ENCODE peak calls at places on chromosomes 6 and 20, in six cellular contexts. N is left lung, H is sigmoid colon, P is lower lobe of right lung, M is transverse colon, I is breast epithelium. S is an unnamed sample. For H3K9me3, the result is how much of the 10 kb centered on the place peaks cover.

GRCh38 chr20:4613718-4614620 is 107.7 kb upstream of the PRND start:
- DNase-seq in N (peak), H (no peak), P (no peak), M (peak), I (peak), S (peak)

GRCh38 chr6:84546427-84546914 is 217.9 kb downstream of the TBX18 start:
- DNase-seq in N (no peak), H (no peak), P (no peak), M (no peak), I (no peak), S (no peak)

GRCh38 chr6:45677381-45677992 is 299.8 kb upstream of the SUPT3H start:
- DNase-seq in N (no peak), H (no peak), P (no peak), M (peak), I (no peak), S (peak)

GRCh38 chr6:40344566-40345185 is 242.5 kb downstream of the LRFN2 start:
- DNase-seq in N (no peak), H (peak), P (no peak), M (no peak), I (peak), S (no peak)

GRCh38 chr6:98842489-98843180 is 8.3 kb downstream of the POU3F2 start:
- DNase-seq in N (no peak), H (peak), P (no peak), M (no peak), I (no peak), S (no peak)

GRCh38 chr6:32941412-32941784 is 570 bp upstream of the HLA-DMB start:
- DNase-seq in N (no peak), H (no peak), P (no peak), M (peak), I (no peak), S (no peak)

GRCh38 chr6:138689849-138690248 is 83.7 kb upstream of the CCDC28A start:
- DNase-seq in N (no peak), H (no peak), P (no peak), M (no peak), I (peak), S (no peak)

GRCh38 chr6:11755725-11756124 is 22.9 kb downstream of the ADTRP start:
- DNase-seq in N (no peak), H (no peak), P (no peak), M (no peak), I (no peak), S (no peak)

GRCh38 chr6:9405369-9405768 is 970.0 kb upstream of the SLC35B3 start:
- DNase-seq in N (no peak), H (no peak), P (no peak), M (no peak), I (no peak), S (no peak)

GRCh38 chr20:40640667-40641066 is 48.4 kb downstream of the MAFB start:
- DNase-seq in N (no peak), H (no peak), P (no peak), M (no peak), I (no peak), S (no peak)

GRCh38 chr6:24720131-24720603 is 1.2 kb upstream of the C6orf62 start:
- DNase-seq in N (peak), H (peak), P (peak), M (peak), I (peak), S (peak)

GRCh38 chr6:44058617-44059358 is 68.5 kb downstream of the MRPL14 start:
- DNase-seq in N (peak), H (peak), P (peak), M (peak), I (peak), S (peak)

GRCh38 chr6:42049116-42049809 is 1.1 kb upstream of the TAF8 start:
- DNase-seq in N (no peak), H (peak), P (no peak), M (no peak), I (peak), S (no peak)

GRCh38 chr6:2865270-2866182 is 23.9 kb upstream of the SERPINB1 start:
- DNase-seq in N (no peak), H (no peak), P (no peak), M (no peak), I (no peak), S (no peak)

GRCh38 chr6:73832313-73832712 is 136.3 kb downstream of the CD109 start:
- DNase-seq in N (no peak), H (no peak), P (no peak), M (no peak), I (no peak), S (no peak)

GRCh38 chr6:158506577-158506976 is 53.3 kb upstream of the TMEM181 start:
- DNase-seq in N (no peak), H (no peak), P (no peak), M (no peak), I (no peak), S (peak)

GRCh38 chr6:106626485-106626884 is 2.8 kb downstream of the RTN4IP1 start:
- DNase-seq in N (no peak), H (no peak), P (no peak), M (no peak), I (no peak), S (no peak)

GRCh38 chr20:44395183-44395962 is 39.9 kb downstream of the HNF4A start:
- DNase-seq in N (no peak), H (no peak), P (no peak), M (no peak), I (no peak), S (no peak)

GRCh38 chr6:75791881-75792280 is 42.8 kb downstream of the MYO6 start:
- DNase-seq in N (no peak), H (no peak), P (no peak), M (no peak), I (no peak), S (no peak)

GRCh38 chr6:10933126-10933525 is 46.3 kb downstream of the SYCP2L start:
- DNase-seq in N (no peak), H (no peak), P (no peak), M (no peak), I (no peak), S (no peak)

GRCh38 chr6:9986273-9986672 is 428.6 kb downstream of the TFAP2A start:
- DNase-seq in N (no peak), H (no peak), P (no peak), M (no peak), I (no peak), S (no peak)

GRCh38 chr20:48636301-48636700 is 191.5 kb downstream of the PREX1 start:
- DNase-seq in N (no peak), H (no peak), P (no peak), M (no peak), I (no peak), S (no peak)

GRCh38 chr6:166317261-166318212 is 9.3 kb upstream of the PRR18 start:
- DNase-seq in N (no peak), H (no peak), P (no peak), M (no peak), I (no peak), S (no peak)

GRCh38 chr6:152184573-152185157 is 377.2 kb downstream of the ESR1 start:
- DNase-seq in N (no peak), H (no peak), P (no peak), M (no peak), I (no peak), S (no peak)

GRCh38 chr20:32580970-32581838 is 3.9 kb downstream of the NOL4L start:
- DNase-seq in N (no peak), H (no peak), P (no peak), M (no peak), I (no peak), S (no peak)

GRCh38 chr6:26388441-26388840 is 5.5 kb downstream of the BTN2A2 start:
- DNase-seq in N (no peak), H (no peak), P (no peak), M (no peak), I (no peak), S (no peak)

GRCh38 chr6:11650297-11650696 is 112.7 kb downstream of the TMEM170B start:
- DNase-seq in N (no peak), H (no peak), P (no peak), M (no peak), I (no peak), S (no peak)

GRCh38 chr6:108666656-108667260 is 106.0 kb downstream of the FOXO3 start:
- DNase-seq in N (no peak), H (no peak), P (no peak), M (no peak), I (no peak), S (no peak)

GRCh38 chr20:58481541-58482021 is 33.6 kb downstream of the APCDD1L start:
- DNase-seq in N (no peak), H (no peak), P (no peak), M (peak), I (no peak), S (peak)

GRCh38 chr6:130366011-130366963 is at the start of gene TMEM200A:
- DNase-seq in N (peak), H (peak), P (peak), M (peak), I (peak), S (peak)

GRCh38 chr20:57760698-57761412 is 51.0 kb upstream of the PMEPA1 start:
- DNase-seq in N (peak), H (peak), P (no peak), M (no peak), I (no peak), S (no peak)

GRCh38 chr6:31579119-31579505 is 3.1 kb downstream of the LTB start:
- DNase-seq in N (no peak), H (no peak), P (no peak), M (no peak), I (no peak), S (no peak)

GRCh38 chr6:63440057-63440456 is 120.3 kb upstream of the LGSN start:
- DNase-seq in N (no peak), H (no peak), P (no peak), M (no peak), I (no peak), S (no peak)

GRCh38 chr6:168228676-168229367 is 90.8 kb downstream of the DACT2 start:
- DNase-seq in N (no peak), H (no peak), P (no peak), M (no peak), I (no peak), S (no peak)

GRCh38 chr6:111096246-111096645 is 8.9 kb downstream of the SLC16A10 start:
- DNase-seq in N (no peak), H (no peak), P (peak), M (peak), I (peak), S (no peak)

GRCh38 chr6:148413321-148414094 is 70.9 kb downstream of the SASH1 start:
- DNase-seq in N (no peak), H (no peak), P (no peak), M (no peak), I (no peak), S (no peak)

GRCh38 chr20:6886065-6886729 is 118.7 kb downstream of the BMP2 start:
- DNase-seq in N (no peak), H (no peak), P (no peak), M (no peak), I (no peak), S (peak)

GRCh38 chr6:107046316-107046715 is 18.3 kb downstream of the MTRES1 start:
- DNase-seq in N (no peak), H (no peak), P (no peak), M (no peak), I (no peak), S (no peak)

GRCh38 chr6:143200035-143200770 is 139.5 kb downstream of the AIG1 start:
- DNase-seq in N (no peak), H (no peak), P (no peak), M (no peak), I (no peak), S (no peak)
- H3K9me3 ChIP-seq in N (under half), H (under half), P (under half), M (under half), I (under half), S (under half)

DNA sequence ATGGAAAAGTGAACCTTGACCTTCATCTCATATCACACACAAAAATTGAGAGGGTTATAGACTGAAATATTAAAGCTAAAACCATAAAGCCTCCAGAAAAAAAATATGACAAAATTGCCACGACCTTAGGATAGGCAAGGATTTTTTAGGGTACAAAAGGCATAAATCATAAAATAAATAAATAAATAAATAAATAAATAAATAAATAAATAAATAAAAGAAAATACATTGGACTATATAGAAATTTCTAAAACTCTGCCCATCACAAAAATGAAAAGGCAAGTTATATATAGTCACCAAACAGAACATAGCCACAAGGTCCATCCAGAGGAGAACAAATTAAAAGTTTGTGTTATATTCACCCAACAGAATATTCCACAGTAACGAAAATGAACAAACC is 108.6 kb downstream of the INSM1 start:
- DNase-seq in N (no peak), H (no peak), P (no peak), M (no peak), I (no peak), S (no peak)
- H3K9me3 ChIP-seq in N (under half), H (under half), P (under half), M (under half), I (under half), S (under half)

GRCh38 chr20:46979603-46980241 is 85.1 kb downstream of the EYA2 start:
- DNase-seq in N (no peak), H (no peak), P (no peak), M (no peak), I (no peak), S (no peak)
- H3K9me3 ChIP-seq in N (under half), H (under half), P (under half), M (under half), I (under half), S (under half)

GRCh38 chr6:78614961-78615360 is 252.4 kb upstream of the IRAK1BP1 start:
- DNase-seq in N (no peak), H (no peak), P (no peak), M (no peak), I (no peak), S (no peak)
- H3K9me3 ChIP-seq in N (under half), H (under half), P (under half), M (under half), I (under half), S (under half)

DNA sequence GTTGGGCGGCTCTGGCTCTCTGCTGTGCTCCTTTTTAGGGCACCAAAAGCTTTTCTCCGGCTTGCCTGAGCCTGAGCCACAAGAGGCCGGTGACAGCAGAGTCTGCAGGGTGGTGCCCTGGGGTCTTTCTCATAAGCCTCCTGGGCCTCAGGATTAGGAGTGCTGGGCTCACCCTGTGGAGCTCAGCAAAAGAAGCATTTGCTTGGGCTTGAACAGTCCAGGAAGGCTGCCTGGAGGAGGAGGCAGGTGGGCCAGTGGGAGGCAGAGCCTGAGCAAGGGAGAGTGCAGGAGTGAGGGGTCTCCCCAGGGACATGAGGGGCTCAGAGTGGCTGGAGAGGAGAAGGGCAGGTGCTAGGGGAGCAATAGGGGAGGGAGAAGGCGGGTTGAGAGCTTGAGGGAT is 32.9 kb upstream of the MRGBP start:
- DNase-seq in N (no peak), H (no peak), P (peak), M (no peak), I (no peak), S (no peak)
- H3K9me3 ChIP-seq in N (under half), H (under half), P (under half), M (under half), I (under half), S (under half)

GRCh38 chr20:21235713-21236445 is 67.3 kb upstream of the XRN2 start:
- DNase-seq in N (peak), H (no peak), P (peak), M (peak), I (peak), S (peak)

GRCh38 chr20:21235346-21235712 is 67.8 kb upstream of the XRN2 start:
- DNase-seq in N (no peak), H (no peak), P (no peak), M (no peak), I (no peak), S (no peak)

GRCh38 chr20:21232546-21233280 is 70.4 kb upstream of the XRN2 start:
- DNase-seq in N (no peak), H (no peak), P (no peak), M (no peak), I (no peak), S (no peak)

GRCh38 chr20:21234324-21234723 is 68.8 kb upstream of the XRN2 start:
- DNase-seq in N (no peak), H (no peak), P (no peak), M (no peak), I (no peak), S (no peak)

DNA sequence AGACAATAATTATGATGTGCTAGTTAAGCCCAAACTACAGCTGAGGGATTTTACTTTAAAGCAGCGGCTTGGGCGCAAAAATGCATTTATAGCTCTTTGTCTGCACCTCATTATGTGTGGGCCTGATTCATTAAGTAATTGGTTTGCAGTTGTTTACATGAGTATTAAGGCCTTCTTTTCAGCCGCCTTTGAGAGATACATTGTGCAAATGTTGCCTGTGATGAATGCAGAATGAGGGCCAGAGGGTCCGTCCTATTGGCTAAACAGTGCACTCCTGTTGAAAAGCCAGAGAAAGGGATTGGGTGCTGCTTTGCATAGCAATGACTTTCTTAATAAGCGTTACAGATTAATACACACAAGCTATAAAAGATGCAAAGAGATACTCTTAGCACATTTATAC is 68.3 kb upstream of the XRN2 start:
- DNase-seq in N (no peak), H (no peak), P (no peak), M (no peak), I (no peak), S (no peak)
- H3K9me3 ChIP-seq in N (under half), H (under half), P (under half), M (under half), I (under half), S (under half)

GRCh38 chr20:55919319-55919718 is 86.0 kb downstream of the CBLN4 start:
- DNase-seq in N (no peak), H (no peak), P (no peak), M (no peak), I (no peak), S (no peak)
- H3K9me3 ChIP-seq in N (under half), H (under half), P (under half), M (under half), I (under half), S (under half)